ENCODE peak calls at places on chromosomes 2 and 18, in five cellular contexts. X is foreskin fibroblast, F is fibroblast of mammary gland, D is endothelial cell of umbilical vein, G is A549. B is an unnamed sample.

GRCh38 chr2:142642654-142643053 is 234.8 kb upstream of the KYNU start:
- DNase-seq in G (no peak), D (no peak), X (no peak), F (peak; percentile 14), B (peak; percentile 2)

GRCh38 chr2:97732436-97733340 is 19.3 kb downstream of the ZAP70 start:
- DNase-seq in D (no peak), X (no peak), F (no peak), G (no peak), B (no peak)

GRCh38 chr2:47076586-47077441 is 78.3 kb downstream of the STPG4 start:
- DNase-seq in X (peak; percentile 96), G (peak; percentile 100), F (peak; percentile 94), D (peak; percentile 76), B (peak; percentile 97)

GRCh38 chr2:222919841-222920609 is 59.2 kb downstream of the ACSL3 start:
- DNase-seq in F (peak; percentile 97), X (peak; percentile 96), G (no peak), D (peak; percentile 69), B (peak; percentile 79)

GRCh38 chr2:129726271-129726670 is 253.2 kb upstream of the RAB6C start:
- DNase-seq in D (no peak), G (no peak), F (no peak), X (no peak), B (no peak)

GRCh38 chr18:60266558-60266957 is 106.0 kb downstream of the MC4R start:
- DNase-seq in F (no peak), G (no peak), D (no peak), X (no peak), B (peak; percentile 4)

GRCh38 chr2:28055325-28055970 is 164.9 kb downstream of the BABAM2 start:
- DNase-seq in X (peak; percentile 71), G (no peak), F (peak; percentile 63), D (peak; percentile 47), B (peak; percentile 42)

GRCh38 chr2:152504618-152505017 is 169.6 kb downstream of the FMNL2 start:
- DNase-seq in D (no peak), G (peak; percentile 49), F (peak; percentile 38), X (no peak), B (peak; percentile 63)

GRCh38 chr2:9178110-9178904 is 28.3 kb upstream of the ASAP2 start:
- DNase-seq in X (peak; percentile 33), D (no peak), G (no peak), F (peak; percentile 25), B (no peak)

GRCh38 chr2:241161646-241162281 is 11.5 kb downstream of the PPP1R7 start:
- DNase-seq in X (peak; percentile 95), G (no peak), F (peak; percentile 98), D (no peak), B (peak; percentile 89)

GRCh38 chr18:58975296-58975695 is 110.6 kb downstream of the ZNF532 start:
- DNase-seq in G (no peak), D (no peak), X (no peak), F (no peak), B (no peak)

GRCh38 chr2:216827073-216827725 is 32.7 kb downstream of the TNP1 start:
- DNase-seq in F (no peak), G (no peak), X (peak; percentile 14), D (no peak), B (no peak)

GRCh38 chr2:36444206-36444605 is 88.6 kb downstream of the CRIM1 start:
- DNase-seq in X (no peak), F (no peak), G (no peak), D (no peak), B (no peak)

GRCh38 chr2:41998201-41998781 is 49.5 kb upstream of the PKDCC start:
- DNase-seq in X (no peak), F (no peak), G (no peak), D (peak; percentile 16), B (peak; percentile 15)

GRCh38 chr2:140641163-140641562 is 1489.7 kb downstream of the LRP1B start:
- DNase-seq in G (no peak), X (no peak), D (no peak), F (no peak), B (no peak)

GRCh38 chr18:79625195-79625923 is 54.2 kb upstream of the CTDP1 start:
- DNase-seq in D (peak; percentile 46), G (no peak), F (no peak), X (no peak), B (no peak)

GRCh38 chr2:64653174-64654062 is at the start of gene SERTAD2:
- DNase-seq in F (peak; percentile 77), D (peak; percentile 87), X (peak; percentile 95), G (peak; percentile 82), B (peak; percentile 89)

GRCh38 chr2:238498188-238498587 is 71.5 kb downstream of the ASB1 start:
- DNase-seq in D (no peak), X (no peak), G (no peak), F (no peak), B (no peak)

GRCh38 chr2:164778723-164779122 is 62.9 kb downstream of the COBLL1 start:
- DNase-seq in D (no peak), X (peak; percentile 12), G (no peak), F (peak; percentile 33), B (no peak)

GRCh38 chr2:46094689-46095088 is 202.5 kb upstream of the EPAS1 start:
- DNase-seq in G (no peak), D (no peak), X (no peak), F (no peak), B (no peak)

GRCh38 chr2:190418717-190419116 is 10.6 kb downstream of the MFSD6 start:
- DNase-seq in X (no peak), G (no peak), D (no peak), F (no peak), B (no peak)

GRCh38 chr2:166417669-166418068 is 41.9 kb upstream of the SCN9A start:
- DNase-seq in F (peak; percentile 75), G (no peak), D (peak; percentile 42), X (peak; percentile 79), B (peak; percentile 61)

GRCh38 chr18:80147418-80148315 is 38.6 kb downstream of the ADNP2 start:
- DNase-seq in D (peak; percentile 76), F (peak; percentile 71), X (peak; percentile 91), G (peak; percentile 23), B (peak; percentile 85)

GRCh38 chr2:219596954-219597551 is 604 bp upstream of the STK11IP start:
- DNase-seq in X (peak; percentile 40), D (no peak), G (peak; percentile 21), F (peak; percentile 18), B (peak; percentile 30)

GRCh38 chr2:7813541-7814310 is 868.1 kb upstream of the ID2 start:
- DNase-seq in G (no peak), F (peak; percentile 70), D (no peak), X (peak; percentile 55), B (peak; percentile 13)

GRCh38 chr2:240479111-240479501 is 43.6 kb downstream of the GPC1 start:
- DNase-seq in G (no peak), X (no peak), D (no peak), F (no peak), B (no peak)

GRCh38 chr18:245282-245847 is 22.5 kb downstream of the THOC1 start:
- DNase-seq in G (no peak), F (no peak), X (peak; percentile 3), D (no peak), B (no peak)

GRCh38 chr2:179606141-179606540 is 255.3 kb downstream of the ZNF385B start:
- DNase-seq in G (no peak), X (no peak), D (no peak), F (no peak), B (no peak)

GRCh38 chr18:21386523-21387240 is 144.7 kb downstream of the GREB1L start:
- DNase-seq in G (no peak), F (no peak), D (no peak), X (no peak), B (no peak)

GRCh38 chr2:149112713-149113112 is 74.2 kb downstream of the LYPD6B start:
- DNase-seq in D (no peak), F (no peak), G (no peak), X (no peak), B (no peak)

GRCh38 chr18:24762417-24762816 is 302.0 kb downstream of the HRH4 start:
- DNase-seq in D (no peak), F (peak; percentile 43), G (no peak), X (no peak), B (no peak)

DNA sequence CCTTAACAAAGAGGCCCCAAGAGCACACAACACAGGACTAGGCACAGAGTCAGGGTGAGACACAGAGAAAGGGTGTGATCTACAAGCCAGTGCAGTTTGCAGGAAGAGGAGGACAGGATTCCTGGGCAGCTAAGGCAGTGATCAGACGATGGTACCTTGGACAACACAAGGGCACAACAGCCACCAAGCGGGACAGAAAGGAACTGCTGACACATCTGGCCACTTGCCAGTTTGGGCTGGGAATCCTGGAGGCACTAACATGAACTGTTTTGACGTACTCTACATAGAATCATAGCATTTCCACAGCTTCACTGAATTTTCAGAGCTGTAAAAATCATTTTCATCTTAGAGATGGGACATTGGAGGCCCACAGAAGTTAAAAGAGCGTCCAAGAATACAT is 221.5 kb upstream of the SLC35G4 start:
- DNase-seq in X (peak; percentile 50), G (peak; percentile 35), D (peak; percentile 25), F (peak; percentile 51), B (peak; percentile 57)
- TF ChIP-seq CTCF in X (no peak), G (no peak), D (peak; percentile 37), F (peak; percentile 15), B (peak; percentile 34)

GRCh38 chr2:11248-11941 is 34.9 kb downstream of the FAM110C start:
- DNase-seq in D (peak; percentile 5), X (peak; percentile 4), G (no peak), F (peak; percentile 27), B (peak; percentile 29)
- H3K4me3 ChIP-seq in D (no peak overlapping the region), X (no peak overlapping the region), G (no peak overlapping the region), F (no peak overlapping the region), B (no peak overlapping the region)

GRCh38 chr2:133753665-133754064 is 185.4 kb upstream of the NCKAP5 start:
- DNase-seq in F (no peak), G (no peak), D (no peak), X (no peak), B (no peak)
- TF ChIP-seq CTCF in F (no peak), G (no peak), D (no peak), X (no peak), B (no peak)

GRCh38 chr18:77101410-77102245 is 31.0 kb downstream of the MBP start:
- DNase-seq in G (peak; percentile 86), D (peak; percentile 91), X (peak; percentile 98), F (peak; percentile 98), B (peak; percentile 97)
- H3K4me3 ChIP-seq in G (peak overlapping the region; percentile 19), D (no peak overlapping the region), X (peak overlapping the region; percentile 22), F (peak overlapping the region; percentile 24), B (peak overlapping the region; percentile 26)

DNA sequence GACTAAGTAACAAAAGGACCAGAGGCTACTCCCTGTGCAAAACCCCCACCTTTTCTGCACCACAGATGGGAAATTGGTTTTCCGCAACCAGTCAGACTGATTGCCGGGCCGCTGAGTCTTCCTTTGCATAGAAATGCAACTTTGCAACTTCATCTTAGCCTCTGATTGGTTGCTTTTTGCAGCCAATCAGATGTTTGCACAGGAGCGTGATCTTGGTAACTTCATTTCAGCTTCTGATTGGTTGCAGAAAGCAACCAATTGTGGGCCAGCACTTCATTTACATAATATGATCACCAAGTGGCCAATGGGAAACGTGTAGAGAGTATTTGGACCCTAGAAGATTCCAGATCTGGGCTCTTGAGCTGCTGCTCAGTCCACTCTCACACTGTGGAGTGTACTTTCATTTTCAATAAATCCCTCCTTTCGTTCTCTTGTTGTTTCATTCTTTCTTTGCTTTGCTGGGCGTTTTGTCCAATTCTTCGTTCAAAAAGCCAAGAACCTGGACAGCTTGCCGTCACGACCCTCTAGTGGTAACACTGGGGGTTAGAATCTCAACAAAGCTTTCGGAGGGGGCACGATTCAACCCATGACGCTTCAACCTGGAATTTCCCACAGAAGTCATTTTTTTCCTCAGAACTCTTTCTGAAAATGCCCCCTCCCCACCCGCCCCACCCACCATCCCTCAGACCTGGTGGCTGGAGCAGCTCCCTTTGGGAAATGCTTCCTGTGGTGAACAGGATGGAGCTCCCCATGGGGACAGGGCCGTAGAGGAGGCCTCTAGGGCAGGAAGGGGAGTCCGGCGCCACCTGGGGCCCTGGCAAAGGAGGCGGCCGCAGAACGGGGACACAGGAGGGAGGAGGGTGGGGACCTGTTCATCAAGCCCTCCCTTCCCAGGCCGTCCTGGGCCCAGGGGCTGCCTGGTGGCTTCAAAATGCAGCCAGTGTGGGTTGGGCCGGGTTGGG is 31.8 kb upstream of the KCNF1 start:
- DNase-seq in D (no peak), X (no peak), F (no peak), G (no peak), B (no peak)
- TF ChIP-seq CTCF in D (no peak), X (no peak), F (no peak), G (no peak), B (no peak)

B was measured in fibroblast of pulmonary artery.